ENCODE peak calls at places on chromosomes 7 and 10, in five cellular contexts. One of them, this sample, is unnamed.

GRCh38 chr10:8036521-8037198 is 17.8 kb upstream of the GATA3 start:
- DNase-seq in kidney epithelial cell: no peak
- DNase-seq in posterior cingulate gyrus: no peak
- DNase-seq in CD8-positive, alpha-beta memory T cell: no peak
- DNase-seq in glutamatergic neuron: no peak
- DNase-seq in this sample: no peak

GRCh38 chr7:49775065-49775948 is 1.9 kb downstream of the VWC2 start:
- DNase-seq in kidney epithelial cell: no peak
- DNase-seq in CD8-positive, alpha-beta memory T cell: no peak
- DNase-seq in glutamatergic neuron: peak
- DNase-seq in posterior cingulate gyrus: peak
- DNase-seq in this sample: no peak

GRCh38 chr10:48605786-48606529 is 1.1 kb upstream of the ARHGAP22 start:
- DNase-seq in glutamatergic neuron: no peak
- DNase-seq in kidney epithelial cell: no peak
- DNase-seq in CD8-positive, alpha-beta memory T cell: no peak
- DNase-seq in posterior cingulate gyrus: no peak
- DNase-seq in this sample: no peak

GRCh38 chr7:41010418-41010817 is 692.5 kb downstream of the INHBA start:
- DNase-seq in glutamatergic neuron: no peak
- DNase-seq in kidney epithelial cell: no peak
- DNase-seq in posterior cingulate gyrus: no peak
- DNase-seq in CD8-positive, alpha-beta memory T cell: no peak
- DNase-seq in this sample: no peak

GRCh38 chr10:5297466-5297865 is 67.3 kb upstream of the UCN3 start:
- DNase-seq in CD8-positive, alpha-beta memory T cell: no peak
- DNase-seq in kidney epithelial cell: no peak
- DNase-seq in glutamatergic neuron: no peak
- DNase-seq in posterior cingulate gyrus: no peak
- DNase-seq in this sample: no peak

GRCh38 chr10:121183241-121183640 is 332.1 kb downstream of the WDR11 start:
- DNase-seq in glutamatergic neuron: peak
- DNase-seq in posterior cingulate gyrus: no peak
- DNase-seq in kidney epithelial cell: no peak
- DNase-seq in CD8-positive, alpha-beta memory T cell: no peak
- DNase-seq in this sample: no peak

GRCh38 chr7:130352335-130353074 is 7.9 kb downstream of the CPA5 start:
- DNase-seq in posterior cingulate gyrus: no peak
- DNase-seq in CD8-positive, alpha-beta memory T cell: no peak
- DNase-seq in kidney epithelial cell: no peak
- DNase-seq in glutamatergic neuron: no peak
- DNase-seq in this sample: peak

GRCh38 chr7:121323515-121323914 is 5.3 kb upstream of the WNT16 start:
- DNase-seq in CD8-positive, alpha-beta memory T cell: no peak
- DNase-seq in glutamatergic neuron: no peak
- DNase-seq in posterior cingulate gyrus: no peak
- DNase-seq in kidney epithelial cell: no peak
- DNase-seq in this sample: peak

GRCh38 chr10:105774881-105775280 is 1133.8 kb downstream of the SORCS3 start:
- DNase-seq in kidney epithelial cell: no peak
- DNase-seq in posterior cingulate gyrus: no peak
- DNase-seq in CD8-positive, alpha-beta memory T cell: no peak
- DNase-seq in glutamatergic neuron: no peak
- DNase-seq in this sample: no peak

GRCh38 chr7:3087243-3087642 is 43.6 kb upstream of the CARD11 start:
- DNase-seq in posterior cingulate gyrus: no peak
- DNase-seq in CD8-positive, alpha-beta memory T cell: no peak
- DNase-seq in glutamatergic neuron: no peak
- DNase-seq in kidney epithelial cell: peak
- DNase-seq in this sample: no peak

GRCh38 chr10:122236690-122237306 is 34.3 kb upstream of the BTBD16 start:
- DNase-seq in CD8-positive, alpha-beta memory T cell: no peak
- DNase-seq in posterior cingulate gyrus: no peak
- DNase-seq in glutamatergic neuron: no peak
- DNase-seq in kidney epithelial cell: no peak
- DNase-seq in this sample: peak

GRCh38 chr10:51092402-51092801 is 18.1 kb downstream of the PRKG1 start:
- DNase-seq in glutamatergic neuron: no peak
- DNase-seq in CD8-positive, alpha-beta memory T cell: no peak
- DNase-seq in kidney epithelial cell: no peak
- DNase-seq in posterior cingulate gyrus: peak
- DNase-seq in this sample: no peak

GRCh38 chr10:35912615-35913170 is 270.6 kb upstream of the FZD8 start:
- DNase-seq in CD8-positive, alpha-beta memory T cell: no peak
- DNase-seq in kidney epithelial cell: peak
- DNase-seq in glutamatergic neuron: no peak
- DNase-seq in posterior cingulate gyrus: no peak
- DNase-seq in this sample: no peak

GRCh38 chr10:76779163-76779820 is 858.3 kb downstream of the KCNMA1 start:
- DNase-seq in kidney epithelial cell: peak
- DNase-seq in glutamatergic neuron: no peak
- DNase-seq in CD8-positive, alpha-beta memory T cell: no peak
- DNase-seq in posterior cingulate gyrus: no peak
- DNase-seq in this sample: no peak

GRCh38 chr7:30896041-30896440 is 15.6 kb upstream of the AQP1 start:
- DNase-seq in CD8-positive, alpha-beta memory T cell: no peak
- DNase-seq in kidney epithelial cell: no peak
- DNase-seq in glutamatergic neuron: no peak
- DNase-seq in posterior cingulate gyrus: no peak
- DNase-seq in this sample: no peak

GRCh38 chr10:31808258-31809218 is 120.1 kb downstream of the ARHGAP12 start:
- DNase-seq in posterior cingulate gyrus: no peak
- DNase-seq in CD8-positive, alpha-beta memory T cell: no peak
- DNase-seq in kidney epithelial cell: no peak
- DNase-seq in glutamatergic neuron: no peak
- DNase-seq in this sample: peak

GRCh38 chr7:37392673-37393017 is 56.0 kb downstream of the ELMO1 start:
- DNase-seq in posterior cingulate gyrus: no peak
- DNase-seq in glutamatergic neuron: no peak
- DNase-seq in kidney epithelial cell: no peak
- DNase-seq in CD8-positive, alpha-beta memory T cell: no peak
- DNase-seq in this sample: no peak

GRCh38 chr7:10300557-10300956 is 673.1 kb upstream of the PHF14 start:
- DNase-seq in kidney epithelial cell: no peak
- DNase-seq in glutamatergic neuron: no peak
- DNase-seq in CD8-positive, alpha-beta memory T cell: no peak
- DNase-seq in posterior cingulate gyrus: no peak
- DNase-seq in this sample: no peak

GRCh38 chr7:1024331-1024761 is 20.0 kb upstream of the GPR146 start:
- DNase-seq in kidney epithelial cell: no peak
- DNase-seq in CD8-positive, alpha-beta memory T cell: no peak
- DNase-seq in posterior cingulate gyrus: no peak
- DNase-seq in glutamatergic neuron: no peak
- DNase-seq in this sample: no peak

GRCh38 chr7:106417273-106417902 is 132.6 kb upstream of the NAMPT start:
- DNase-seq in kidney epithelial cell: no peak
- DNase-seq in glutamatergic neuron: no peak
- DNase-seq in CD8-positive, alpha-beta memory T cell: no peak
- DNase-seq in posterior cingulate gyrus: no peak
- DNase-seq in this sample: no peak

GRCh38 chr7:114856625-114857024 is 65.3 kb upstream of the MDFIC start:
- DNase-seq in kidney epithelial cell: peak
- DNase-seq in CD8-positive, alpha-beta memory T cell: no peak
- DNase-seq in glutamatergic neuron: no peak
- DNase-seq in posterior cingulate gyrus: no peak
- DNase-seq in this sample: no peak

GRCh38 chr10:44310762-44311562 is 73.9 kb downstream of the CXCL12 start:
- DNase-seq in kidney epithelial cell: peak
- DNase-seq in CD8-positive, alpha-beta memory T cell: peak
- DNase-seq in glutamatergic neuron: peak
- DNase-seq in posterior cingulate gyrus: peak
- DNase-seq in this sample: peak

GRCh38 chr7:4136501-4137110 is 545.5 kb upstream of the FOXK1 start:
- DNase-seq in posterior cingulate gyrus: no peak
- DNase-seq in glutamatergic neuron: no peak
- DNase-seq in kidney epithelial cell: no peak
- DNase-seq in CD8-positive, alpha-beta memory T cell: no peak
- DNase-seq in this sample: no peak

GRCh38 chr7:151520419-151521229 is 929 bp upstream of the RHEB start:
- DNase-seq in CD8-positive, alpha-beta memory T cell: peak
- DNase-seq in glutamatergic neuron: peak
- DNase-seq in kidney epithelial cell: no peak
- DNase-seq in posterior cingulate gyrus: peak
- DNase-seq in this sample: peak

This sample was measured in SW480.